ENCODE peak calls at places on chromosome 11, in five cellular contexts. S, W, L, E and O are unnamed samples.

GRCh38 chr11:75384438-75385080 is 14.8 kb upstream of the RPS3 start:
- DNase-seq in S (no peak), W (peak), L (peak), E (peak), O (peak)

GRCh38 chr11:66313321-66314185 is 3.3 kb downstream of the CD248 start:
- DNase-seq in S (no peak), W (no peak), L (peak), E (no peak), O (no peak)

GRCh38 chr11:128701086-128701485 is 7.2 kb downstream of the FLI1 start:
- DNase-seq in S (no peak), W (no peak), L (peak), E (no peak), O (no peak)

GRCh38 chr11:109512249-109512648 is 90.3 kb downstream of the C11orf87 start:
- DNase-seq in S (no peak), W (no peak), L (no peak), E (no peak), O (no peak)

GRCh38 chr11:78957481-78958245 is 383.0 kb upstream of the NARS2 start:
- DNase-seq in S (no peak), W (no peak), L (no peak), E (no peak), O (no peak)

GRCh38 chr11:1988667-1989317 is 8.8 kb downstream of the H19 start:
- DNase-seq in S (no peak), W (no peak), L (no peak), E (no peak), O (no peak)

GRCh38 chr11:130894322-130895025 is 21.8 kb downstream of the SNX19 start:
- DNase-seq in S (peak), W (peak), L (peak), E (no peak), O (peak)

GRCh38 chr11:110490886-110491285 is 61.1 kb downstream of the FDX1 start:
- DNase-seq in S (no peak), W (no peak), L (peak), E (no peak), O (no peak)

GRCh38 chr11:125942771-125943428 is 2.9 kb upstream of the VSIG10L2 start:
- DNase-seq in S (no peak), W (no peak), L (no peak), E (no peak), O (no peak)

GRCh38 chr11:73393479-73394415 is 17.5 kb downstream of the RELT start:
- DNase-seq in S (peak), W (peak), L (peak), E (peak), O (peak)

GRCh38 chr11:92322225-92322624 is 97.6 kb downstream of the FAT3 start:
- DNase-seq in S (no peak), W (no peak), L (peak), E (no peak), O (no peak)

GRCh38 chr11:75498556-75499255 is 27.0 kb downstream of the GDPD5 start:
- DNase-seq in S (no peak), W (no peak), L (peak), E (no peak), O (no peak)

GRCh38 chr11:70618471-70619101 is 220.3 kb downstream of the CTTN start:
- DNase-seq in S (no peak), W (no peak), L (no peak), E (no peak), O (no peak)

GRCh38 chr11:28466506-28466905 is 358.3 kb downstream of the METTL15 start:
- DNase-seq in S (no peak), W (no peak), L (no peak), E (no peak), O (no peak)

GRCh38 chr11:8352090-8352489 is 88.4 kb upstream of the LMO1 start:
- DNase-seq in S (no peak), W (no peak), L (no peak), E (no peak), O (no peak)

GRCh38 chr11:3123761-3124733 is 41.1 kb downstream of the OSBPL5 start:
- DNase-seq in S (no peak), W (no peak), L (peak), E (peak), O (no peak)

GRCh38 chr11:75035911-75036536 is 47.3 kb downstream of the NEU3 start:
- DNase-seq in S (no peak), W (no peak), L (no peak), E (no peak), O (no peak)

GRCh38 chr11:94845622-94846021 is 77.5 kb downstream of the AMOTL1 start:
- DNase-seq in S (no peak), W (no peak), L (peak), E (no peak), O (no peak)

GRCh38 chr11:838441-839279 is 3.7 kb downstream of the POLR2L start:
- DNase-seq in S (no peak), W (no peak), L (no peak), E (no peak), O (no peak)

GRCh38 chr11:88175004-88175706 is at the start of gene RAB38:
- DNase-seq in S (no peak), W (no peak), L (peak), E (no peak), O (peak)